ENCODE peak calls at places on chromosomes 16 and 17, in four cellular contexts. B, W, S and Y are unnamed samples.

GRCh38 chr16:19935696-19936095 is 51.0 kb upstream of the GPRC5B start:
- DNase-seq in B (no peak), W (no peak), S (no peak), Y (no peak)

GRCh38 chr17:81672954-81673353 is 6.4 kb downstream of the CCDC137 start:
- DNase-seq in B (no peak), W (no peak), S (no peak), Y (no peak)

GRCh38 chr17:68260051-68260762 is 12.4 kb downstream of the AMZ2 start:
- DNase-seq in B (no peak), W (no peak), S (no peak), Y (no peak)

GRCh38 chr16:29012913-29013641 is 28.2 kb downstream of the LAT start:
- DNase-seq in B (no peak), W (no peak), S (no peak), Y (no peak)

GRCh38 chr17:71057448-71057847 is 888.1 kb downstream of the KCNJ2 start:
- DNase-seq in B (no peak), W (no peak), S (peak; percentile 11), Y (no peak)

GRCh38 chr16:88772871-88773811 is 11.9 kb downstream of the PIEZO1 start:
- DNase-seq in B (no peak), W (no peak), S (peak; percentile 78), Y (no peak)

GRCh38 chr16:28149016-28149888 is 62.5 kb downstream of the XPO6 start:
- DNase-seq in B (no peak), W (no peak), S (no peak), Y (no peak)

GRCh38 chr17:488993-489757 is 136.6 kb upstream of the RPH3AL start:
- DNase-seq in B (no peak), W (no peak), S (peak; percentile 32), Y (no peak)

GRCh38 chr16:49340466-49340865 is 33.1 kb upstream of the C16orf78 start:
- DNase-seq in B (peak; percentile 45), W (no peak), S (no peak), Y (peak; percentile 26)

GRCh38 chr16:11727945-11728543 is 14.6 kb downstream of the TXNDC11 start:
- DNase-seq in B (no peak), W (no peak), S (no peak), Y (no peak)

GRCh38 chr16:74034862-74035261 is 261.8 kb upstream of the PSMD7 start:
- DNase-seq in B (no peak), W (no peak), S (peak; percentile 28), Y (no peak)

GRCh38 chr17:27569257-27569722 is 61.7 kb upstream of the LGALS9 start:
- DNase-seq in B (no peak), W (no peak), S (no peak), Y (no peak)

GRCh38 chr16:252366-253337 is 18.0 kb downstream of the FAM234A start:
- DNase-seq in B (no peak), W (no peak), S (no peak), Y (no peak)

GRCh38 chr16:57578521-57579360 is 36.3 kb downstream of the ADGRG5 start:
- DNase-seq in B (peak; percentile 82), W (no peak), S (no peak), Y (peak; percentile 23)

GRCh38 chr16:50373345-50373701 is 4.5 kb upstream of the BRD7 start:
- DNase-seq in B (no peak), W (no peak), S (no peak), Y (no peak)

GRCh38 chr17:55584861-55585260 is 73.6 kb upstream of the SMIM36 start:
- DNase-seq in B (no peak), W (no peak), S (no peak), Y (no peak)

GRCh38 chr16:6558133-6558532 is 774.5 kb upstream of the RBFOX1 start:
- DNase-seq in B (no peak), W (no peak), S (no peak), Y (no peak)

GRCh38 chr16:8963010-8963824 is 489 bp downstream of the USP7 start:
- DNase-seq in B (no peak), W (no peak), S (no peak), Y (no peak)

GRCh38 chr16:89538286-89538685 is 22.2 kb upstream of the RPL13 start:
- DNase-seq in B (no peak), W (no peak), S (no peak), Y (no peak)

GRCh38 chr17:20043034-20043433 is 33.9 kb downstream of the SPECC1 start:
- DNase-seq in B (no peak), W (no peak), S (no peak), Y (no peak)

GRCh38 chr17:81039854-81040758 is 5.2 kb downstream of the BAIAP2 start:
- DNase-seq in B (no peak), W (peak; percentile 61), S (peak; percentile 62), Y (no peak)

GRCh38 chr17:59311051-59311468 is 20.4 kb upstream of the YPEL2 start:
- DNase-seq in B (no peak), W (peak; percentile 38), S (peak; percentile 73), Y (no peak)

GRCh38 chr16:760498-761343 is at the start of gene MSLN:
- DNase-seq in B (no peak), W (peak; percentile 48), S (peak; percentile 24), Y (no peak)

GRCh38 chr16:86033016-86033474 is 134.1 kb downstream of the IRF8 start:
- DNase-seq in B (no peak), W (no peak), S (no peak), Y (no peak)

GRCh38 chr16:58365623-58366022 is 26.6 kb upstream of the GINS3 start:
- DNase-seq in B (no peak), W (no peak), S (no peak), Y (no peak)

GRCh38 chr17:82863941-82864720 is 24.3 kb upstream of the ZNF750 start:
- DNase-seq in B (no peak), W (peak; percentile 57), S (peak; percentile 51), Y (no peak)

GRCh38 chr16:55370762-55371482 is 46.9 kb downstream of the IRX6 start:
- DNase-seq in B (no peak), W (no peak), S (peak; percentile 24), Y (peak; percentile 84)

GRCh38 chr17:77326636-77327035 is 185.9 kb downstream of the SEC14L1 start:
- DNase-seq in B (no peak), W (peak; percentile 16), S (no peak), Y (peak; percentile 50)

GRCh38 chr16:65463652-65464260 is 341.9 kb upstream of the CDH11 start:
- DNase-seq in B (peak; percentile 55), W (no peak), S (no peak), Y (no peak)

GRCh38 chr16:5058476-5058875 is 7.3 kb downstream of the C16orf89 start:
- DNase-seq in B (no peak), W (no peak), S (peak; percentile 38), Y (no peak)

GRCh38 chr16:80583466-80583865 is 42.7 kb downstream of the DYNLRB2 start:
- DNase-seq in B (no peak), W (no peak), S (peak; percentile 42), Y (no peak)

GRCh38 chr17:38450699-38451029 is 22.4 kb downstream of the ARHGAP23 start:
- DNase-seq in B (no peak), W (no peak), S (no peak), Y (no peak)
- H3K4me3 ChIP-seq in B (no peak overlapping the region), W (no peak overlapping the region), S (peak overlapping the region; percentile 18), Y (no peak overlapping the region)

DNA sequence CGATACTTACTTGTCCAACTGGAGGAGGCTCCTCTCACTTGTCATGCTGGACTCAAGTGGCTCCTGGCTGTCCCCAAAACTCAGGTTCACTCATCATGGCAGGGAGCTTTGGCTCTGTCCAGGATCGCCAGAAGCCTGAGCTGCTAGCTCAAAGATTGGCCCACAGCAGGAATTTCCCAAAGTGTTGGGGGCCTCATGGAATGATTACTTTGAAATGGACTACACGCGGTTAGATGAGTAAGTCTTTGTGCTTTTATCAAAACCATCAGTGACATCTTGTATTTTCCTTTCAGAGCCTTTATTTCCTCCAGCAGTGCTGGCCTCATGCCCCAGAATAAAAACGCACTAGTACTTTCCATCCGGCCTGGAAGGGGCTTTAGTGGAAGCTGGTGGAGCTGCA is 29.2 kb upstream of the PHB1 start:
- DNase-seq in B (no peak), W (no peak), S (peak; percentile 41), Y (no peak)
- TF ChIP-seq CTCF in B (no peak), W (no peak), S (no peak), Y (no peak)

DNA sequence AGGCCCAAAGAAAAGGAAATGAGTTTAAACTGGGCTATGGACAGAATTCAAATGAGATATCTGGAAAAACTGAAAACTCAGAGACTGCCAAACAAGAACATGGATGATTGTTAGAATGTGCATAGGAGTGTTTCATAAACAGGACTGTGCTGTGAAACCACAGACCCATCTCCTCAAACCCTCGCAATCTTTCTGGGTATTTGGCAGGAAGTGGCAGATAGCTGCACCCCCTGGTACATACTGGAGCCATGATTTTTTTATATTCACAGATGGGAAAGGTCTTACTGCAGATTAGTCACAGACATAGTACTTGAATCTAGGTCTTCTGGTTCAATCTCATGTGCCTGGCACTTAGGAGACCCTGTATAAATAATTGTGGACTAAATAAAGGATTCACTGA is 145.0 kb downstream of the CCDC182 start:
- DNase-seq in B (no peak), W (no peak), S (no peak), Y (no peak)
- H3K4me3 ChIP-seq in B (no peak overlapping the region), W (no peak overlapping the region), S (no peak overlapping the region), Y (no peak overlapping the region)

DNA sequence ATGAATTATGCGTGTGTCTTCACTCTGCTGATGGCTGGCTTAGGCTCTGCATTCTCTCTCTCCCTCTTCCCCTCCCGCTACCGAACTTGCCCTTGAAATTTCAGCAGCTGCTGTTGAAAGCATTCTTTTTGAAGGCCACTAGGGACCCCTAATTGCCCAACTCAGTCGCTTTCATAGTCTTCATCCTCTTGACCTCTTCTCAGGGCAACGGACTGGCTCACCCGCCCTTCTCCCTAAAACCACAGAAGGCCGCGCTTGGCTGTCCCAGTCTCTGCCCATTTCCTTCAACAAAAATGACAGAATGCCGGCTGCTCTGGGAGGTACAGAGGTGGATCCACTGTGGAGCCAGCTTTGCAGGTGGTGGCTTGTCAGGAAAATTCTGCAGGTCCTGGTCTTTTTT is 21.0 kb upstream of the FMNL1 start:
- DNase-seq in B (no peak), W (no peak), S (no peak), Y (peak; percentile 82)
- TF ChIP-seq CTCF in B (no peak), W (no peak), S (no peak), Y (no peak)

GRCh38 chr17:78728495-78728894 is 53.6 kb downstream of the CYTH1 start:
- DNase-seq in B (no peak), W (no peak), S (no peak), Y (no peak)
- H3K4me3 ChIP-seq in B (no peak overlapping the region), W (no peak overlapping the region), S (no peak overlapping the region), Y (no peak overlapping the region)

DNA sequence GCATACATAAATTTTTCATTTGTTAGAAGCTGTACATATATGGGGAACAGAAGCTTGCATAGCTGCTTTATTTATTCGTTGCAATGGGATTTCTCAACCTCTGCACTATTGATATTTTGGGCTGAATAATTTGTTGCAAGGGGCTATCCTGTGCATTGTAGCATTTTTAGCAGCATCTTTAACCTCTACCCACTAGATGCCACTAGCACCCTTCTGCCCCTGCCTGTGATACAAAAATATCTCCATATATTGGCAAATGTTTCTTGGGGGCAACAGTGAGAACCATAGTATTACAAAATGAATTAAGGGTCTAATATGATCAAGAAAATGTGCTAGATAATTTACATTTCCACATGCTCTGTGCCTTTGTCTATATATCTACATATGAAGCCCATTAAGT is 1401.0 kb downstream of the CDH11 start:
- DNase-seq in B (no peak), W (no peak), S (peak; percentile 22), Y (no peak)
- TF ChIP-seq CTCF in B (no peak), W (no peak), S (peak; percentile 44), Y (peak; percentile 42)